ENCODE peak calls at places on chromosomes 3 and 15, in four cellular contexts. S is uterus, V is neural progenitor cell, L is ascending aorta. W is an unnamed sample. For H3K4me1, the result is how much of the 10 kb centered on the place peaks cover.

GRCh38 chr15:38683382-38684242 is 119.0 kb upstream of the RASGRP1 start:
- DNase-seq in S (peak), V (peak), L (no peak), W (peak)

GRCh38 chr15:74270854-74271520 is 34.9 kb downstream of the CCDC33 start:
- DNase-seq in S (no peak), V (no peak), L (no peak), W (no peak)

GRCh38 chr3:45020534-45020933 is 5.6 kb upstream of the CLEC3B start:
- DNase-seq in L (no peak), V (no peak), S (no peak), W (no peak)

GRCh38 chr15:78067328-78068241 is 9.9 kb downstream of the TBC1D2B start:
- DNase-seq in V (no peak), S (no peak), L (no peak), W (no peak)

GRCh38 chr3:26061947-26062346 is 272.1 kb downstream of the OXSM start:
- DNase-seq in L (no peak), S (no peak), V (peak), W (peak)

GRCh38 chr3:12229896-12230295 is 59.0 kb upstream of the PPARG start:
- DNase-seq in V (no peak), L (no peak), S (no peak), W (no peak)

GRCh38 chr3:194739498-194740284 is 54.0 kb downstream of the FAM43A start:
- DNase-seq in L (no peak), S (no peak), V (no peak), W (no peak)

GRCh38 chr3:175434591-175434990 is 575.5 kb downstream of the NAALADL2 start:
- DNase-seq in V (no peak), L (no peak), S (no peak), W (no peak)

GRCh38 chr3:13379191-13379830 is 40.8 kb downstream of the NUP210 start:
- DNase-seq in S (peak), V (no peak), L (peak), W (no peak)

GRCh38 chr15:93302080-93302765 is 213.2 kb upstream of the RGMA start:
- DNase-seq in V (no peak), L (no peak), S (no peak), W (no peak)

DNA sequence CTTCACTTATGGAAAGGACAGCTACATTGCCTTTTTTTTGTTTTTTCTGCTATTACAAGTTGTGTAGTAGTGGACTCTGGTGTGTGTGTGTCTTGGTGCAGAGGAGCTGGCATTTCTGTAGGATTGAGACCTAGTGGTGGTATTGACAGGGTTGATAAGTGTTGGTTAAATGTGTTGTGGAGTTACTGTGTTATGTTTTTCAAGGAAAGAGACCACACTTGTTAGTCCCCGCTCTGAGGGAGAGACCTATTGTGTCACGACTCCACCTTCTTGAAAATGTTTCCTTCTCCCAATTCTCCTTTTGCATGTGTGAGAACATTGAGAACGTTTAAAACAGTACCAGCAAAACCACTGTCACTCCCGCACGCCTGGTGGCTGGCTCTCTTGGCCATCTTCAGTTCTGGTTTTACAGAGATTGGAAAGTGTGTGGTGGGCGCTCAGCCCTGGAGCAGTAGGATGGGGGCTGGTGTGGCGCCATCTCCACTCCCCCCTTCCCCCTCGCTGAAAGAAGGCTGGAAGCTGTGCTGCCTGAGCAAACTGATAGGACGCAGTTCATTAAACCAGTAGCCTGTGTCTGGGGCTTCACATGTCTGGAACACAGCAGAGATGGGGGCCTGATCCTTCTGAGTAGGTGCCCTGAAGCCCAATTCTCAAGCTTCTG is 5.5 kb downstream of the KLF13 start:
- DNase-seq in V (no peak), S (no peak), L (no peak), W (no peak)
- H3K4me1 ChIP-seq in V (under half), S (under half), L (under half), W (under half)

GRCh38 chr3:43244694-43245093 is 41.6 kb upstream of the SNRK start:
- DNase-seq in L (no peak), V (no peak), S (no peak), W (no peak)
- H3K4me1 ChIP-seq in L (under half), V (under half), S (under half), W (under half)

GRCh38 chr3:17201538-17201937 is 316.8 kb downstream of the PLCL2 start:
- DNase-seq in L (no peak), S (no peak), V (no peak), W (no peak)

GRCh38 chr3:17192995-17193394 is 308.2 kb downstream of the PLCL2 start:
- DNase-seq in L (no peak), S (no peak), V (no peak), W (no peak)

GRCh38 chr3:17195192-17195611 is 310.4 kb downstream of the PLCL2 start:
- DNase-seq in V (peak), L (no peak), S (no peak), W (no peak)

GRCh38 chr3:17194116-17194515 is 309.4 kb downstream of the PLCL2 start:
- DNase-seq in L (no peak), V (no peak), S (no peak), W (no peak)

DNA sequence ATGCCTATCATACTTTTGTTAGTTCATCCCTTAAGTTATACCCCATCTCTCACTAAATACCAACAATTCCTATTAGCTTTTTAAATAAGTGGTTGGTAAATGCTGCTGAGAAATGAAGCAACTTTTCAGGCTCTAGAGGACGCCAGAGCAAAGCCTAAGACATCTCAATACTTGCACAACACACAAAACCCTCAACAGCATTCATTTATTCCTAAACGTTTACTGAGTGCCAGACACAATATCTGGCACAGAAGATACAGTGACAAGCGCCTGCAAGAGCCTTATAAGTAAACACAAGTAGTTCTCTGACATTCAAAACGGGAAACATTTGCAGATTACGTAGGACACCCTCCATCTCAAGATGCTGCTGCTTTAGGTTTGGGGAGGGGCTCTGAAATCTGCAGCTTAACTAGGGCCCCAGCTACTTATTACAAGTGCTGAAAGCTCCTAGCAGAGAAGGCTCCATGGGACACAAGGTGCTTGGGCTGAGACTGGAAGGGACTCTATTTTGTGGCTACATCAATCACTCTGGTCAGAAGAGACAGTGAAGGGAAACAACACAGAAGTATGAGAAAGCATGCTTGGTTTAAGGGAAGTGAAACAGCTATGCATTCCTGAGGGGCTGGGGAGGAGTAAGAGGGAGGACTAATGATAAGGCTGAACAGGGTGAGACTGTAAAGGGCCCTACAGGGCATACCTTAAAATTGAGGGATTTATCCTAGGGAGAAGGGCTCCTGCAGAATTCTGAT is 311.3 kb downstream of the PLCL2 start:
- DNase-seq in S (no peak), L (no peak), V (peak), W (peak)
- H3K4me1 ChIP-seq in S (under half), L (under half), V (under half), W (under half)

DNA sequence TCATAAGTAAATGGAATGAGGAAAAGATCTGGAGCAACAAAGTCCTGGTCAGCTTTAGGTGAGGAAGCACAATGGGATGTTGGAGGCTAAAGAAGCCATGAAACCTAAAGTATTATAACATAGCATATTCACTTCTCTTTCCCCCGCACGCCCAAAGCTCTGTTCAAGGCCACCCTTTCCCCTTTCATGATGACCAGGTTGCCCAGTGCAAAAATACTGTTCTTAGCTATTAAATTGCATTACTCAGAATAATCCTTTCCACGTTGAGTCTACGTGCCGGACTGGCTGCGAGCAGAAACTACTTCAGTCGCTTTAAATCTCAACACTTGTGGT is 589 bp upstream of the MAPKBP1 start:
- DNase-seq in L (no peak), S (no peak), V (peak), W (no peak)
- H3K4me1 ChIP-seq in L (under half), S (under half), V (under half), W (under half)

GRCh38 chr3:152317184-152317583 is 48.5 kb downstream of the MBNL1 start:
- DNase-seq in L (no peak), S (no peak), V (no peak), W (peak)
- H3K4me1 ChIP-seq in L (under half), S (under half), V (under half), W (under half)

GRCh38 chr3:161854232-161854771 is 357.7 kb downstream of the OTOL1 start:
- DNase-seq in V (peak), S (no peak), L (no peak), W (peak)

GRCh38 chr3:161852744-161853143 is 356.1 kb downstream of the OTOL1 start:
- DNase-seq in L (no peak), S (no peak), V (no peak), W (no peak)

DNA sequence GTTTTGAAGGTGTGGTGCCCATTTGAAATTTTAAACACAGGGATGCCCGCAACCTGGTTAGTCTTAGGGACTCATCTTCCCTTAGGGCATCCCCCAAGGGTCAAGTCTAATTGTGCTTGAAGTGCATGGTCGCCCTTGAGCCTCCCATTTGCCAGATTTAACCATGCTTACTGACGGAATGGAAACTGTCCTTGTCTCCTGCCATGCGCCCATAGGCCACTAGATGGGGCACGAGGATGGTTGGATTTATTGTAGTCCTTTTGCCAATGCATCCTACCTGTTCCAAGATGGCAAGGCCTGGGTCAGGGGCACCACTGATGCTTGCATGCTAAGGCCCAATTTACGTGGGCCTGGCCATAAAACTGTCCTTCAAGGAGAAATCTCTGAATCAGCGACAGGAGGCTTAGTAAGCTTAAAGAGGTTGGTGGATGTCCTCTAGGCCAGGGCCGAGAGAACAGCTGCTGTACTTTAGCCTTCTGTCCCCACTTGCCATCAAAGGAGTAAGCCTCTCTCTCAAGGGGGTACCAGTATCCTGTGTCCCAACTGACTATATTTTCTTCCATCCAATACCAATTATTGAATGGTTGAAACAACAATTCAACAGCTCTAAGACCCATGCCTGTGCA is 355.4 kb downstream of the OTOL1 start:
- DNase-seq in L (no peak), V (peak), S (peak), W (peak)
- H3K4me1 ChIP-seq in L (under half), V (under half), S (under half), W (under half)

GRCh38 chr3:156677120-156677479 is 2.7 kb downstream of the TIPARP start:
- DNase-seq in L (no peak), S (no peak), V (no peak), W (no peak)
- H3K4me1 ChIP-seq in L (under half), S (under half), V (under half), W (under half)

GRCh38 chr3:32406481-32407408 is 15.1 kb downstream of the CMTM7 start:
- DNase-seq in L (no peak), V (no peak), S (no peak), W (no peak)

GRCh38 chr3:32411442-32411841 is 19.8 kb downstream of the CMTM7 start:
- DNase-seq in V (no peak), S (no peak), L (no peak), W (no peak)

GRCh38 chr3:32413845-32414526 is 22.3 kb downstream of the CMTM7 start:
- DNase-seq in S (no peak), V (no peak), L (no peak), W (no peak)

GRCh38 chr3:32412887-32413286 is 21.2 kb downstream of the CMTM7 start:
- DNase-seq in L (no peak), S (no peak), V (no peak), W (no peak)

GRCh38 chr3:32410367-32411246 is 19.0 kb downstream of the CMTM7 start:
- DNase-seq in S (no peak), L (no peak), V (peak), W (no peak)
- H3K4me1 ChIP-seq in S (under half), L (under half), V (under half), W (under half)

GRCh38 chr3:125048282-125048681 is 7.5 kb downstream of the HEG1 start:
- DNase-seq in V (no peak), S (no peak), L (no peak), W (no peak)

GRCh38 chr3:125051715-125052581 is 3.8 kb downstream of the HEG1 start:
- DNase-seq in V (peak), L (no peak), S (peak), W (peak)

GRCh38 chr3:125052671-125053303 is 3.0 kb downstream of the HEG1 start:
- DNase-seq in S (no peak), L (no peak), V (peak), W (peak)

GRCh38 chr3:125051205-125051604 is 4.6 kb downstream of the HEG1 start:
- DNase-seq in L (no peak), V (no peak), S (no peak), W (no peak)

GRCh38 chr3:125050486-125051172 is 5.2 kb downstream of the HEG1 start:
- DNase-seq in S (no peak), L (no peak), V (no peak), W (no peak)
- H3K4me1 ChIP-seq in S (under half), L (under half), V (half or more), W (under half)

W was measured in A673.